ENCODE peak calls at places on chromosomes 2 and 18, in six cellular contexts. One of them, this sample, is unnamed.

GRCh38 chr2:196140213-196140612 is 31.2 kb downstream of the STK17B start:
- DNase-seq in A549: no peak
- DNase-seq in IMR-90: no peak
- DNase-seq in GM12878: no peak
- DNase-seq in HepG2: no peak
- DNase-seq in K562: no peak
- DNase-seq in this sample: no peak

GRCh38 chr2:201959626-201960025 is 74.0 kb upstream of the FZD7 start:
- DNase-seq in A549: no peak
- DNase-seq in IMR-90: no peak
- DNase-seq in GM12878: no peak
- DNase-seq in HepG2: no peak
- DNase-seq in K562: no peak
- DNase-seq in this sample: no peak

GRCh38 chr2:70570041-70570661 is 16.5 kb upstream of the TGFA start:
- DNase-seq in A549: peak
- DNase-seq in IMR-90: no peak
- DNase-seq in GM12878: no peak
- DNase-seq in HepG2: peak
- DNase-seq in K562: no peak
- DNase-seq in this sample: no peak

GRCh38 chr2:239514753-239515152 is 113.9 kb upstream of the HDAC4 start:
- DNase-seq in A549: no peak
- DNase-seq in IMR-90: no peak
- DNase-seq in GM12878: no peak
- DNase-seq in HepG2: no peak
- DNase-seq in K562: no peak
- DNase-seq in this sample: no peak

GRCh38 chr2:37894601-37895000 is 30.5 kb upstream of the RMDN2 start:
- DNase-seq in A549: no peak
- DNase-seq in IMR-90: peak
- DNase-seq in GM12878: no peak
- DNase-seq in HepG2: no peak
- DNase-seq in K562: no peak
- DNase-seq in this sample: no peak

GRCh38 chr18:36808681-36809080 is 20.1 kb downstream of the TPGS2 start:
- DNase-seq in A549: no peak
- DNase-seq in IMR-90: peak
- DNase-seq in GM12878: no peak
- DNase-seq in HepG2: no peak
- DNase-seq in K562: no peak
- DNase-seq in this sample: no peak

GRCh38 chr2:204860249-204860648 is 315.0 kb downstream of the PARD3B start:
- DNase-seq in A549: no peak
- DNase-seq in IMR-90: no peak
- DNase-seq in GM12878: no peak
- DNase-seq in HepG2: no peak
- DNase-seq in K562: no peak
- DNase-seq in this sample: no peak

GRCh38 chr2:235061656-235062055 is 109.8 kb downstream of the SH3BP4 start:
- DNase-seq in A549: no peak
- DNase-seq in IMR-90: no peak
- DNase-seq in GM12878: no peak
- DNase-seq in HepG2: no peak
- DNase-seq in K562: no peak
- DNase-seq in this sample: no peak

GRCh38 chr2:164692114-164692513 is 70.8 kb upstream of the GRB14 start:
- DNase-seq in A549: no peak
- DNase-seq in IMR-90: no peak
- DNase-seq in GM12878: no peak
- DNase-seq in HepG2: peak
- DNase-seq in K562: no peak
- DNase-seq in this sample: no peak

GRCh38 chr2:37091873-37092272 is 7.6 kb downstream of the GPATCH11 start:
- DNase-seq in A549: no peak
- DNase-seq in IMR-90: no peak
- DNase-seq in GM12878: peak
- DNase-seq in HepG2: no peak
- DNase-seq in K562: no peak
- DNase-seq in this sample: no peak

GRCh38 chr2:186925514-186925913 is 76.5 kb upstream of the ZSWIM2 start:
- DNase-seq in A549: no peak
- DNase-seq in IMR-90: no peak
- DNase-seq in GM12878: no peak
- DNase-seq in HepG2: no peak
- DNase-seq in K562: no peak
- DNase-seq in this sample: no peak

GRCh38 chr18:59266876-59267510 is 6.3 kb downstream of the RAX start:
- DNase-seq in A549: no peak
- DNase-seq in IMR-90: no peak
- DNase-seq in GM12878: no peak
- DNase-seq in HepG2: no peak
- DNase-seq in K562: no peak
- DNase-seq in this sample: no peak

GRCh38 chr2:144513388-144514100 is 6.4 kb downstream of the ZEB2 start:
- DNase-seq in A549: no peak
- DNase-seq in IMR-90: peak
- DNase-seq in GM12878: no peak
- DNase-seq in HepG2: no peak
- DNase-seq in K562: no peak
- DNase-seq in this sample: no peak

GRCh38 chr2:64626146-64626809 is 27.4 kb downstream of the SERTAD2 start:
- DNase-seq in A549: no peak
- DNase-seq in IMR-90: no peak
- DNase-seq in GM12878: no peak
- DNase-seq in HepG2: no peak
- DNase-seq in K562: no peak
- DNase-seq in this sample: no peak

GRCh38 chr2:72137498-72138010 is 10.1 kb downstream of the CYP26B1 start:
- DNase-seq in A549: peak
- DNase-seq in IMR-90: peak
- DNase-seq in GM12878: no peak
- DNase-seq in HepG2: peak
- DNase-seq in K562: peak
- DNase-seq in this sample: peak
- TF ChIP-seq BHLHE40 in A549: no peak
- TF ChIP-seq BHLHE40 in IMR-90: no peak
- TF ChIP-seq BHLHE40 in GM12878: peak
- TF ChIP-seq BHLHE40 in HepG2: no peak
- TF ChIP-seq BHLHE40 in K562: no peak
- TF ChIP-seq BHLHE40 in this sample: no peak

GRCh38 chr18:45666520-45666919 is 51.2 kb downstream of the SLC14A2 start:
- DNase-seq in A549: no peak
- DNase-seq in IMR-90: no peak
- DNase-seq in GM12878: no peak
- DNase-seq in HepG2: peak
- DNase-seq in K562: no peak
- DNase-seq in this sample: no peak

GRCh38 chr18:45664824-45665763 is 49.8 kb downstream of the SLC14A2 start:
- DNase-seq in A549: peak
- DNase-seq in IMR-90: peak
- DNase-seq in GM12878: no peak
- DNase-seq in HepG2: peak
- DNase-seq in K562: peak
- DNase-seq in this sample: peak

GRCh38 chr18:45666006-45666405 is 50.7 kb downstream of the SLC14A2 start:
- DNase-seq in A549: no peak
- DNase-seq in IMR-90: no peak
- DNase-seq in GM12878: no peak
- DNase-seq in HepG2: no peak
- DNase-seq in K562: no peak
- DNase-seq in this sample: no peak

GRCh38 chr18:45662468-45662867 is 47.2 kb downstream of the SLC14A2 start:
- DNase-seq in A549: no peak
- DNase-seq in IMR-90: peak
- DNase-seq in GM12878: no peak
- DNase-seq in HepG2: no peak
- DNase-seq in K562: no peak
- DNase-seq in this sample: no peak

GRCh38 chr18:45663646-45664045 is 48.4 kb downstream of the SLC14A2 start:
- DNase-seq in A549: no peak
- DNase-seq in IMR-90: no peak
- DNase-seq in GM12878: no peak
- DNase-seq in HepG2: no peak
- DNase-seq in K562: no peak
- DNase-seq in this sample: no peak
- TF ChIP-seq BHLHE40 in A549: no peak
- TF ChIP-seq BHLHE40 in IMR-90: no peak
- TF ChIP-seq BHLHE40 in GM12878: no peak
- TF ChIP-seq BHLHE40 in HepG2: no peak
- TF ChIP-seq BHLHE40 in K562: no peak
- TF ChIP-seq BHLHE40 in this sample: no peak

DNA sequence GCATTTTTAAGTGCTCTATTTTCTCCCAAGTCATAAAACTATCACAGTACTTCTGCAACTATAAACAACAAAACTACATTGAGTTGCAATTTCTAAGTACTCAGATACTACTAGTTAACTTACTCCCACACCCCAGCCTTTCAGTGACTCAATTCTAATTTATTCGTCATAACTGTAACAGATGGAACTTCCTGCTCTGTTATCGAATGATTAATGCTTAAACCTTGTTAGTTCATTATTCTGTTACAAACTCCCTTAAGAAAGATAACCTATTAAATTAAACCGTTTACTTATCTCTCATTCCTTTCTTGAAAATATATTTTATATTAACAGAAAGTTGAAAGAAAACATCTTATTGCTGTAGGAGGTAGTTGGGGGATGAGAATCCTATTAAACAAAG is 17.0 kb downstream of the TNFAIP6 start:
- DNase-seq in A549: peak
- DNase-seq in IMR-90: peak
- DNase-seq in GM12878: no peak
- DNase-seq in HepG2: no peak
- DNase-seq in K562: peak
- DNase-seq in this sample: no peak
- TF ChIP-seq BHLHE40 in A549: no peak
- TF ChIP-seq BHLHE40 in IMR-90: peak
- TF ChIP-seq BHLHE40 in GM12878: no peak
- TF ChIP-seq BHLHE40 in HepG2: no peak
- TF ChIP-seq BHLHE40 in K562: no peak
- TF ChIP-seq BHLHE40 in this sample: no peak

GRCh38 chr2:110170102-110170501 is 34.7 kb downstream of the NPHP1 start:
- DNase-seq in A549: no peak
- DNase-seq in IMR-90: no peak
- DNase-seq in GM12878: no peak
- DNase-seq in HepG2: no peak
- DNase-seq in K562: no peak
- DNase-seq in this sample: no peak

GRCh38 chr2:110172506-110172905 is 32.3 kb downstream of the NPHP1 start:
- DNase-seq in A549: no peak
- DNase-seq in IMR-90: no peak
- DNase-seq in GM12878: no peak
- DNase-seq in HepG2: no peak
- DNase-seq in K562: no peak
- DNase-seq in this sample: no peak

DNA sequence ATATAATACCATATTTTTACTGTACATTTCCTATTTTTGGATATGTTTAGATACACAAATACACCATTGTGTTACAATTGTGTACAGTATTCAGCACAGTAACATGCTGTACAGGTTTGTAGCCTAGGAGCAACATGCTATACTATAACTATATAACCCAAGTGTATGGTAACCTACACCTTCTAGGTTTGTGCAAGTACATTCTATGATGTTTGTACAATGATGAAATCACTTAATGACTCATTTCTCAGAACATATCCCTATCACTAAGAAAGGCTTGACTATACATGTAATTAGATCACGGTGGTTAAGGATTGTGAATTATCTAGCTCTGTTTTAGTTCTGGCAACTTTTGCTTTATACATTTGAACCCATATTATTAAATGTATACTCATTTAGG is 31.3 kb downstream of the NPHP1 start:
- DNase-seq in A549: peak
- DNase-seq in IMR-90: peak
- DNase-seq in GM12878: no peak
- DNase-seq in HepG2: peak
- DNase-seq in K562: no peak
- DNase-seq in this sample: no peak
- TF ChIP-seq BHLHE40 in A549: no peak
- TF ChIP-seq BHLHE40 in IMR-90: no peak
- TF ChIP-seq BHLHE40 in GM12878: no peak
- TF ChIP-seq BHLHE40 in HepG2: no peak
- TF ChIP-seq BHLHE40 in K562: no peak
- TF ChIP-seq BHLHE40 in this sample: no peak

GRCh38 chr2:31476511-31477171 is 62.1 kb upstream of the XDH start:
- DNase-seq in A549: no peak
- DNase-seq in IMR-90: peak
- DNase-seq in GM12878: no peak
- DNase-seq in HepG2: no peak
- DNase-seq in K562: no peak
- DNase-seq in this sample: no peak

GRCh38 chr2:31475692-31476091 is 61.1 kb upstream of the XDH start:
- DNase-seq in A549: no peak
- DNase-seq in IMR-90: peak
- DNase-seq in GM12878: no peak
- DNase-seq in HepG2: no peak
- DNase-seq in K562: no peak
- DNase-seq in this sample: no peak
- TF ChIP-seq BHLHE40 in A549: no peak
- TF ChIP-seq BHLHE40 in IMR-90: peak
- TF ChIP-seq BHLHE40 in GM12878: no peak
- TF ChIP-seq BHLHE40 in HepG2: no peak
- TF ChIP-seq BHLHE40 in K562: no peak
- TF ChIP-seq BHLHE40 in this sample: no peak

DNA sequence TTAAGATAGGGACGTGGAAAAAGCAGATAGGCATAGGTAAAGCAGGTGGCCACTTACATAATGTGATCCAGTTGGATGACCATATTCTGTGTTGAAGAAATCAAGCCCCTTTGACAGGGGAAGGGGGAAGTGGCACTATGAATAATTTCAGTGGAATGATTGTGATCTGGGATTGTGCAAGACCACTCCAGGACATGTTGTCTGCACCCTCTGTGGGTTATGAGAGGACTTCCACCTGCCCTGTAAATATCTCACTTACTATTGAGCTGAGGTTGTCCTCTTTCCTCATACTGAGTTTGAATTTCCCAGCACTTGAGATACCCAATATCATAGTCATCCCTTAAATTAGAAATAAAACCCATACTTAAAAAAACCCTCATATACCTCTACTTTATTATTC is 220.7 kb downstream of the IRS1 start:
- DNase-seq in A549: peak
- DNase-seq in IMR-90: peak
- DNase-seq in GM12878: no peak
- DNase-seq in HepG2: peak
- DNase-seq in K562: no peak
- DNase-seq in this sample: no peak
- TF ChIP-seq BHLHE40 in A549: no peak
- TF ChIP-seq BHLHE40 in IMR-90: no peak
- TF ChIP-seq BHLHE40 in GM12878: no peak
- TF ChIP-seq BHLHE40 in HepG2: no peak
- TF ChIP-seq BHLHE40 in K562: no peak
- TF ChIP-seq BHLHE40 in this sample: no peak

DNA sequence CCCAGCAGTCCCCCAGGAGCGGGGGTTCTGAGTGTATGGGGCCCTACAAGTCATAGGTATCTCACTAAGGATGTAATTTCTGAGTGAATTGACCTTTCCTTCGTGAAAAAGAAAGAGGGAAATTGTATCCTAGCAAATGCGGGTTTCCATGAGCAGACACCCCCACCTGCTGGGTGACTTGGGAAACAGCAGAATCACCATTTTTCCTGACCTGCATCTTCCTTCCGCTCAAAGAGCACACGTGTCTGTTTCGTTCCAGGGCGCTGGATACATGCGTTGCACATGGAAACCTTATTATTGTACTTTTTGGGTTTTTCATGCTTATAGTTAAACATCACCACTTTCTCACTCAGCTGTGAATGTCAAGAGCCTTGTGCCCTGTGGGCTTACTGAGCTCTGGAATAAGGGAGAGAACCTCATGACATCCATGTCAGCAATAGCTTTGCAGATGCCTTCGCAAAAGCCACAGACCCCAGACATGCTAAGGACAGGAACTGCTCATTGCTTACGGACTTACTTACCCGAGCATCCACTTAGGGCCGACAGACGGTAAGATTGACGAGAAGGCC is 132.8 kb downstream of the TPO start:
- DNase-seq in A549: peak
- DNase-seq in IMR-90: peak
- DNase-seq in GM12878: no peak
- DNase-seq in HepG2: peak
- DNase-seq in K562: peak
- DNase-seq in this sample: peak
- TF ChIP-seq BHLHE40 in A549: no peak
- TF ChIP-seq BHLHE40 in IMR-90: no peak
- TF ChIP-seq BHLHE40 in GM12878: no peak
- TF ChIP-seq BHLHE40 in HepG2: no peak
- TF ChIP-seq BHLHE40 in K562: no peak
- TF ChIP-seq BHLHE40 in this sample: no peak

This sample was measured in HEK293T.